ENCODE peak calls at places on chromosomes 11 and 22, in five cellular contexts. One of them, this sample, is unnamed.

GRCh38 chr11:117972589-117973445 is 13.4 kb upstream of the IL10RA start:
- DNase-seq in EH: no peak
- DNase-seq in Caki2: no peak
- DNase-seq in astrocyte of the cerebellum: no peak
- DNase-seq in activated effector memory CD4-positive, alpha-beta T cell treated with anti-CD3 and anti-CD28 coated beads, Interleukin-2, amount 50 U/mL, for 16 hours: no peak
- DNase-seq in this sample: no peak

GRCh38 chr22:23984430-23984829 is 4.5 kb downstream of the GSTT2 start:
- DNase-seq in astrocyte of the cerebellum: peak
- DNase-seq in Caki2: no peak
- DNase-seq in EH: no peak
- DNase-seq in activated effector memory CD4-positive, alpha-beta T cell treated with anti-CD3 and anti-CD28 coated beads, Interleukin-2, amount 50 U/mL, for 16 hours: peak
- DNase-seq in this sample: no peak

GRCh38 chr11:106594751-106595351 is 423.4 kb downstream of the GUCY1A2 start:
- DNase-seq in EH: no peak
- DNase-seq in activated effector memory CD4-positive, alpha-beta T cell treated with anti-CD3 and anti-CD28 coated beads, Interleukin-2, amount 50 U/mL, for 16 hours: no peak
- DNase-seq in Caki2: no peak
- DNase-seq in astrocyte of the cerebellum: no peak
- DNase-seq in this sample: no peak

GRCh38 chr22:35549338-35549737 is 8.7 kb downstream of the RASD2 start:
- DNase-seq in astrocyte of the cerebellum: no peak
- DNase-seq in activated effector memory CD4-positive, alpha-beta T cell treated with anti-CD3 and anti-CD28 coated beads, Interleukin-2, amount 50 U/mL, for 16 hours: no peak
- DNase-seq in Caki2: no peak
- DNase-seq in EH: no peak
- DNase-seq in this sample: no peak

GRCh38 chr11:12922980-12923507 is 86.1 kb upstream of the RASSF10 start:
- DNase-seq in activated effector memory CD4-positive, alpha-beta T cell treated with anti-CD3 and anti-CD28 coated beads, Interleukin-2, amount 50 U/mL, for 16 hours: no peak
- DNase-seq in astrocyte of the cerebellum: no peak
- DNase-seq in EH: peak
- DNase-seq in Caki2: no peak
- DNase-seq in this sample: no peak

GRCh38 chr11:32231909-32232493 is 141.1 kb downstream of the RCN1 start:
- DNase-seq in astrocyte of the cerebellum: no peak
- DNase-seq in activated effector memory CD4-positive, alpha-beta T cell treated with anti-CD3 and anti-CD28 coated beads, Interleukin-2, amount 50 U/mL, for 16 hours: no peak
- DNase-seq in Caki2: peak
- DNase-seq in EH: peak
- DNase-seq in this sample: no peak

GRCh38 chr11:35541621-35542375 is 16.4 kb upstream of the PAMR1 start:
- DNase-seq in astrocyte of the cerebellum: peak
- DNase-seq in EH: peak
- DNase-seq in Caki2: no peak
- DNase-seq in activated effector memory CD4-positive, alpha-beta T cell treated with anti-CD3 and anti-CD28 coated beads, Interleukin-2, amount 50 U/mL, for 16 hours: no peak
- DNase-seq in this sample: peak

GRCh38 chr11:82080160-82080559 is 653.5 kb downstream of the FAM181B start:
- DNase-seq in astrocyte of the cerebellum: peak
- DNase-seq in activated effector memory CD4-positive, alpha-beta T cell treated with anti-CD3 and anti-CD28 coated beads, Interleukin-2, amount 50 U/mL, for 16 hours: no peak
- DNase-seq in Caki2: no peak
- DNase-seq in EH: no peak
- DNase-seq in this sample: no peak

GRCh38 chr11:8786933-8787332 is 104.3 kb downstream of the RPL27A start:
- DNase-seq in EH: peak
- DNase-seq in astrocyte of the cerebellum: no peak
- DNase-seq in activated effector memory CD4-positive, alpha-beta T cell treated with anti-CD3 and anti-CD28 coated beads, Interleukin-2, amount 50 U/mL, for 16 hours: no peak
- DNase-seq in Caki2: no peak
- DNase-seq in this sample: no peak

GRCh38 chr11:36501236-36501635 is 8.8 kb downstream of the TRAF6 start:
- DNase-seq in activated effector memory CD4-positive, alpha-beta T cell treated with anti-CD3 and anti-CD28 coated beads, Interleukin-2, amount 50 U/mL, for 16 hours: no peak
- DNase-seq in Caki2: no peak
- DNase-seq in astrocyte of the cerebellum: no peak
- DNase-seq in EH: no peak
- DNase-seq in this sample: no peak